ENCODE peak calls at places on chromosome 5, in six cellular contexts. One of them, this sample, is unnamed.

GRCh38 chr5:82784521-82784920 is 292.7 kb downstream of the TMEM167A start:
- DNase-seq in activated CD4-positive, alpha-beta T cell treated with anti-CD3 and anti-CD28 coated beads for 48 hours: no peak
- DNase-seq in AG08395: no peak
- DNase-seq in NCI-H460: no peak
- DNase-seq in activated gamma-delta T cell treated with anti-CD3 and anti-CD28 coated beads, Interleukin-2, amount 50 U/mL, for 16 hours: no peak
- DNase-seq in NCI-H1105 treated with DMSO at 0.1 percent for 48 hours: no peak
- DNase-seq in this sample: no peak

GRCh38 chr5:87340716-87341115 is 72.0 kb downstream of the CCNH start:
- DNase-seq in activated CD4-positive, alpha-beta T cell treated with anti-CD3 and anti-CD28 coated beads for 48 hours: no peak
- DNase-seq in AG08395: no peak
- DNase-seq in NCI-H460: no peak
- DNase-seq in activated gamma-delta T cell treated with anti-CD3 and anti-CD28 coated beads, Interleukin-2, amount 50 U/mL, for 16 hours: no peak
- DNase-seq in NCI-H1105 treated with DMSO at 0.1 percent for 48 hours: no peak
- DNase-seq in this sample: no peak

GRCh38 chr5:134738963-134739661 is 764 bp downstream of the CAMLG start:
- DNase-seq in activated CD4-positive, alpha-beta T cell treated with anti-CD3 and anti-CD28 coated beads for 48 hours: peak
- DNase-seq in AG08395: peak
- DNase-seq in NCI-H460: peak
- DNase-seq in activated gamma-delta T cell treated with anti-CD3 and anti-CD28 coated beads, Interleukin-2, amount 50 U/mL, for 16 hours: no peak
- DNase-seq in NCI-H1105 treated with DMSO at 0.1 percent for 48 hours: peak
- DNase-seq in this sample: no peak

GRCh38 chr5:141992349-141992963 is 20.4 kb downstream of the GNPDA1 start:
- DNase-seq in activated CD4-positive, alpha-beta T cell treated with anti-CD3 and anti-CD28 coated beads for 48 hours: peak
- DNase-seq in AG08395: peak
- DNase-seq in NCI-H460: peak
- DNase-seq in activated gamma-delta T cell treated with anti-CD3 and anti-CD28 coated beads, Interleukin-2, amount 50 U/mL, for 16 hours: peak
- DNase-seq in NCI-H1105 treated with DMSO at 0.1 percent for 48 hours: peak
- DNase-seq in this sample: no peak

GRCh38 chr5:124102491-124102890 is 590.5 kb downstream of the CSNK1G3 start:
- DNase-seq in activated CD4-positive, alpha-beta T cell treated with anti-CD3 and anti-CD28 coated beads for 48 hours: no peak
- DNase-seq in AG08395: no peak
- DNase-seq in NCI-H460: no peak
- DNase-seq in activated gamma-delta T cell treated with anti-CD3 and anti-CD28 coated beads, Interleukin-2, amount 50 U/mL, for 16 hours: no peak
- DNase-seq in NCI-H1105 treated with DMSO at 0.1 percent for 48 hours: no peak
- DNase-seq in this sample: no peak

GRCh38 chr5:175035882-175036533 is 311.6 kb downstream of the MSX2 start:
- DNase-seq in activated CD4-positive, alpha-beta T cell treated with anti-CD3 and anti-CD28 coated beads for 48 hours: no peak
- DNase-seq in AG08395: no peak
- DNase-seq in NCI-H460: no peak
- DNase-seq in activated gamma-delta T cell treated with anti-CD3 and anti-CD28 coated beads, Interleukin-2, amount 50 U/mL, for 16 hours: no peak
- DNase-seq in NCI-H1105 treated with DMSO at 0.1 percent for 48 hours: no peak
- DNase-seq in this sample: no peak

GRCh38 chr5:75461679-75462078 is 49.8 kb downstream of the CERT1 start:
- DNase-seq in activated CD4-positive, alpha-beta T cell treated with anti-CD3 and anti-CD28 coated beads for 48 hours: no peak
- DNase-seq in AG08395: peak
- DNase-seq in NCI-H460: no peak
- DNase-seq in activated gamma-delta T cell treated with anti-CD3 and anti-CD28 coated beads, Interleukin-2, amount 50 U/mL, for 16 hours: no peak
- DNase-seq in NCI-H1105 treated with DMSO at 0.1 percent for 48 hours: no peak
- DNase-seq in this sample: no peak

GRCh38 chr5:174324680-174325079 is 279.2 kb downstream of the NSG2 start:
- DNase-seq in activated CD4-positive, alpha-beta T cell treated with anti-CD3 and anti-CD28 coated beads for 48 hours: no peak
- DNase-seq in AG08395: no peak
- DNase-seq in NCI-H460: no peak
- DNase-seq in activated gamma-delta T cell treated with anti-CD3 and anti-CD28 coated beads, Interleukin-2, amount 50 U/mL, for 16 hours: no peak
- DNase-seq in NCI-H1105 treated with DMSO at 0.1 percent for 48 hours: no peak
- DNase-seq in this sample: no peak

GRCh38 chr5:170636206-170636605 is 132.4 kb downstream of the KCNIP1 start:
- DNase-seq in activated CD4-positive, alpha-beta T cell treated with anti-CD3 and anti-CD28 coated beads for 48 hours: no peak
- DNase-seq in AG08395: no peak
- DNase-seq in NCI-H460: no peak
- DNase-seq in activated gamma-delta T cell treated with anti-CD3 and anti-CD28 coated beads, Interleukin-2, amount 50 U/mL, for 16 hours: no peak
- DNase-seq in NCI-H1105 treated with DMSO at 0.1 percent for 48 hours: no peak
- DNase-seq in this sample: no peak

GRCh38 chr5:124743534-124744169 is 2.8 kb downstream of the ZNF608 start:
- DNase-seq in activated CD4-positive, alpha-beta T cell treated with anti-CD3 and anti-CD28 coated beads for 48 hours: no peak
- DNase-seq in AG08395: no peak
- DNase-seq in NCI-H460: no peak
- DNase-seq in activated gamma-delta T cell treated with anti-CD3 and anti-CD28 coated beads, Interleukin-2, amount 50 U/mL, for 16 hours: no peak
- DNase-seq in NCI-H1105 treated with DMSO at 0.1 percent for 48 hours: no peak
- DNase-seq in this sample: no peak

GRCh38 chr5:10329808-10330481 is 22.2 kb upstream of the CMBL start:
- DNase-seq in activated CD4-positive, alpha-beta T cell treated with anti-CD3 and anti-CD28 coated beads for 48 hours: no peak
- DNase-seq in AG08395: peak
- DNase-seq in NCI-H460: no peak
- DNase-seq in activated gamma-delta T cell treated with anti-CD3 and anti-CD28 coated beads, Interleukin-2, amount 50 U/mL, for 16 hours: no peak
- DNase-seq in NCI-H1105 treated with DMSO at 0.1 percent for 48 hours: no peak
- DNase-seq in this sample: no peak

GRCh38 chr5:122972877-122973276 is 63.6 kb downstream of the PPIC start:
- DNase-seq in activated CD4-positive, alpha-beta T cell treated with anti-CD3 and anti-CD28 coated beads for 48 hours: no peak
- DNase-seq in AG08395: peak
- DNase-seq in NCI-H460: no peak
- DNase-seq in activated gamma-delta T cell treated with anti-CD3 and anti-CD28 coated beads, Interleukin-2, amount 50 U/mL, for 16 hours: no peak
- DNase-seq in NCI-H1105 treated with DMSO at 0.1 percent for 48 hours: no peak
- DNase-seq in this sample: no peak

GRCh38 chr5:6859001-6859400 is 145.8 kb downstream of the TENT4A start:
- DNase-seq in activated CD4-positive, alpha-beta T cell treated with anti-CD3 and anti-CD28 coated beads for 48 hours: no peak
- DNase-seq in AG08395: no peak
- DNase-seq in NCI-H460: no peak
- DNase-seq in activated gamma-delta T cell treated with anti-CD3 and anti-CD28 coated beads, Interleukin-2, amount 50 U/mL, for 16 hours: no peak
- DNase-seq in NCI-H1105 treated with DMSO at 0.1 percent for 48 hours: no peak
- DNase-seq in this sample: no peak

GRCh38 chr5:65672787-65673186 is 48.0 kb downstream of the SHLD3 start:
- DNase-seq in activated CD4-positive, alpha-beta T cell treated with anti-CD3 and anti-CD28 coated beads for 48 hours: no peak
- DNase-seq in AG08395: peak
- DNase-seq in NCI-H460: no peak
- DNase-seq in activated gamma-delta T cell treated with anti-CD3 and anti-CD28 coated beads, Interleukin-2, amount 50 U/mL, for 16 hours: no peak
- DNase-seq in NCI-H1105 treated with DMSO at 0.1 percent for 48 hours: no peak
- DNase-seq in this sample: no peak

GRCh38 chr5:150345716-150346115 is 11.8 kb upstream of the TCOF1 start:
- DNase-seq in activated CD4-positive, alpha-beta T cell treated with anti-CD3 and anti-CD28 coated beads for 48 hours: no peak
- DNase-seq in AG08395: no peak
- DNase-seq in NCI-H460: no peak
- DNase-seq in activated gamma-delta T cell treated with anti-CD3 and anti-CD28 coated beads, Interleukin-2, amount 50 U/mL, for 16 hours: no peak
- DNase-seq in NCI-H1105 treated with DMSO at 0.1 percent for 48 hours: peak
- DNase-seq in this sample: no peak

GRCh38 chr5:82274343-82275266 is 3.5 kb downstream of the RPS23 start:
- DNase-seq in activated CD4-positive, alpha-beta T cell treated with anti-CD3 and anti-CD28 coated beads for 48 hours: peak
- DNase-seq in AG08395: no peak
- DNase-seq in NCI-H460: no peak
- DNase-seq in activated gamma-delta T cell treated with anti-CD3 and anti-CD28 coated beads, Interleukin-2, amount 50 U/mL, for 16 hours: no peak
- DNase-seq in NCI-H1105 treated with DMSO at 0.1 percent for 48 hours: no peak
- DNase-seq in this sample: no peak

GRCh38 chr5:172757394-172758010 is 13.5 kb downstream of the DUSP1 start:
- DNase-seq in activated CD4-positive, alpha-beta T cell treated with anti-CD3 and anti-CD28 coated beads for 48 hours: no peak
- DNase-seq in AG08395: no peak
- DNase-seq in NCI-H460: no peak
- DNase-seq in activated gamma-delta T cell treated with anti-CD3 and anti-CD28 coated beads, Interleukin-2, amount 50 U/mL, for 16 hours: no peak
- DNase-seq in NCI-H1105 treated with DMSO at 0.1 percent for 48 hours: no peak
- DNase-seq in this sample: no peak

GRCh38 chr5:33167541-33167940 is 273.2 kb upstream of the TARS1 start:
- DNase-seq in activated CD4-positive, alpha-beta T cell treated with anti-CD3 and anti-CD28 coated beads for 48 hours: no peak
- DNase-seq in AG08395: no peak
- DNase-seq in NCI-H460: no peak
- DNase-seq in activated gamma-delta T cell treated with anti-CD3 and anti-CD28 coated beads, Interleukin-2, amount 50 U/mL, for 16 hours: no peak
- DNase-seq in NCI-H1105 treated with DMSO at 0.1 percent for 48 hours: no peak
- DNase-seq in this sample: no peak

GRCh38 chr5:147578228-147579024 is 68.6 kb upstream of the DPYSL3 start:
- DNase-seq in activated CD4-positive, alpha-beta T cell treated with anti-CD3 and anti-CD28 coated beads for 48 hours: no peak
- DNase-seq in AG08395: peak
- DNase-seq in NCI-H460: peak
- DNase-seq in activated gamma-delta T cell treated with anti-CD3 and anti-CD28 coated beads, Interleukin-2, amount 50 U/mL, for 16 hours: no peak
- DNase-seq in NCI-H1105 treated with DMSO at 0.1 percent for 48 hours: peak
- DNase-seq in this sample: peak

GRCh38 chr5:140391312-140391711 is 10.3 kb upstream of the ANKHD1 start:
- DNase-seq in activated CD4-positive, alpha-beta T cell treated with anti-CD3 and anti-CD28 coated beads for 48 hours: no peak
- DNase-seq in AG08395: peak
- DNase-seq in NCI-H460: no peak
- DNase-seq in activated gamma-delta T cell treated with anti-CD3 and anti-CD28 coated beads, Interleukin-2, amount 50 U/mL, for 16 hours: no peak
- DNase-seq in NCI-H1105 treated with DMSO at 0.1 percent for 48 hours: no peak
- DNase-seq in this sample: no peak

GRCh38 chr5:176132471-176133288 is 105.5 kb upstream of the SIMC1 start:
- DNase-seq in activated CD4-positive, alpha-beta T cell treated with anti-CD3 and anti-CD28 coated beads for 48 hours: no peak
- DNase-seq in AG08395: no peak
- DNase-seq in NCI-H460: no peak
- DNase-seq in activated gamma-delta T cell treated with anti-CD3 and anti-CD28 coated beads, Interleukin-2, amount 50 U/mL, for 16 hours: no peak
- DNase-seq in NCI-H1105 treated with DMSO at 0.1 percent for 48 hours: no peak
- DNase-seq in this sample: no peak

GRCh38 chr5:75620184-75620959 is 9.1 kb downstream of the ANKDD1B start:
- DNase-seq in activated CD4-positive, alpha-beta T cell treated with anti-CD3 and anti-CD28 coated beads for 48 hours: no peak
- DNase-seq in AG08395: no peak
- DNase-seq in NCI-H460: no peak
- DNase-seq in activated gamma-delta T cell treated with anti-CD3 and anti-CD28 coated beads, Interleukin-2, amount 50 U/mL, for 16 hours: no peak
- DNase-seq in NCI-H1105 treated with DMSO at 0.1 percent for 48 hours: no peak
- DNase-seq in this sample: no peak